ENCODE peak calls at places on chromosomes 4 and X, in five cellular contexts. F is HFFc6, T is AG09309, Q is left lung, U is H9. S is an unnamed sample.

GRCh38 chr4:1350169-1350520 is 3.1 kb downstream of the UVSSA start:
- DNase-seq in F (no peak), T (no peak), Q (peak; percentile 40), U (no peak), S (no peak)

GRCh38 chrX:82676386-82676785 is 831.7 kb upstream of the POU3F4 start:
- DNase-seq in F (no peak), T (no peak), U (no peak), Q (no peak), S (no peak)

GRCh38 chr4:68498413-68499007 is 51.2 kb downstream of the TMPRSS11E start:
- DNase-seq in F (peak; percentile 47), Q (no peak), T (peak; percentile 11), U (peak; percentile 60), S (peak; percentile 9)

GRCh38 chrX:78997870-78998558 is 52.8 kb downstream of the P2RY10 start:
- DNase-seq in Q (peak; percentile 10), F (no peak), U (no peak), T (no peak), S (no peak)

GRCh38 chr4:87855540-87855939 is 22.8 kb downstream of the MEPE start:
- DNase-seq in F (no peak), Q (no peak), U (no peak), T (no peak), S (no peak)

GRCh38 chr4:25973346-25973745 is 59.3 kb downstream of the SMIM20 start:
- DNase-seq in Q (no peak), U (no peak), T (no peak), F (no peak), S (no peak)

GRCh38 chr4:10080874-10081606 is 35.6 kb downstream of the WDR1 start:
- DNase-seq in U (no peak), F (no peak), Q (peak; percentile 62), T (no peak), S (no peak)

GRCh38 chrX:13716905-13717304 is 17.5 kb downstream of the TRAPPC2 start:
- DNase-seq in U (no peak), F (no peak), T (no peak), Q (no peak), S (no peak)

GRCh38 chrX:153626025-153626633 is 20.9 kb upstream of the DUSP9 start:
- DNase-seq in T (no peak), U (no peak), F (no peak), Q (no peak), S (no peak)

GRCh38 chr4:139219450-139220055 is 42.5 kb upstream of the ELF2 start:
- DNase-seq in U (no peak), T (no peak), F (no peak), Q (no peak), S (no peak)

GRCh38 chr4:129429566-129430339 is 333.8 kb downstream of the C4orf33 start:
- DNase-seq in U (no peak), Q (no peak), F (no peak), T (no peak), S (no peak)

GRCh38 chr4:152851226-152851625 is 71.5 kb downstream of the ARFIP1 start:
- DNase-seq in Q (no peak), F (no peak), T (no peak), U (no peak), S (no peak)

GRCh38 chrX:114959729-114960128 is 57.7 kb downstream of the IL13RA2 start:
- DNase-seq in U (no peak), T (no peak), Q (no peak), F (peak; percentile 1), S (no peak)

GRCh38 chrX:150693782-150694574 is 782 bp downstream of the MTMR1 start:
- DNase-seq in F (peak; percentile 84), T (peak; percentile 56), U (peak; percentile 68), Q (peak; percentile 86), S (peak; percentile 61)

GRCh38 chrX:38489341-38489740 is 72.0 kb upstream of the TSPAN7 start:
- DNase-seq in T (no peak), Q (no peak), U (no peak), F (no peak), S (no peak)

GRCh38 chr4:168711197-168712120 is 214.6 kb downstream of the PALLD start:
- DNase-seq in T (peak; percentile 78), Q (no peak), F (no peak), U (no peak), S (no peak)

GRCh38 chr4:21949073-21949457 is 493 bp upstream of the KCNIP4 start:
- DNase-seq in Q (peak; percentile 68), T (no peak), F (no peak), U (peak; percentile 38), S (no peak)

GRCh38 chrX:141760761-141761160 is 62.2 kb upstream of the SPANXD start:
- DNase-seq in Q (no peak), T (no peak), F (peak; percentile 5), U (no peak), S (no peak)

GRCh38 chrX:121579016-121579760 is 531.8 kb downstream of the GLUD2 start:
- DNase-seq in Q (no peak), U (no peak), T (no peak), F (no peak), S (no peak)

GRCh38 chrX:121581885-121582284 is 534.5 kb downstream of the GLUD2 start:
- DNase-seq in F (no peak), T (no peak), U (no peak), Q (no peak), S (no peak)
- TF ChIP-seq CTCF in F (no peak), T (peak; percentile 7), U (no peak), Q (no peak), S (no peak)

DNA sequence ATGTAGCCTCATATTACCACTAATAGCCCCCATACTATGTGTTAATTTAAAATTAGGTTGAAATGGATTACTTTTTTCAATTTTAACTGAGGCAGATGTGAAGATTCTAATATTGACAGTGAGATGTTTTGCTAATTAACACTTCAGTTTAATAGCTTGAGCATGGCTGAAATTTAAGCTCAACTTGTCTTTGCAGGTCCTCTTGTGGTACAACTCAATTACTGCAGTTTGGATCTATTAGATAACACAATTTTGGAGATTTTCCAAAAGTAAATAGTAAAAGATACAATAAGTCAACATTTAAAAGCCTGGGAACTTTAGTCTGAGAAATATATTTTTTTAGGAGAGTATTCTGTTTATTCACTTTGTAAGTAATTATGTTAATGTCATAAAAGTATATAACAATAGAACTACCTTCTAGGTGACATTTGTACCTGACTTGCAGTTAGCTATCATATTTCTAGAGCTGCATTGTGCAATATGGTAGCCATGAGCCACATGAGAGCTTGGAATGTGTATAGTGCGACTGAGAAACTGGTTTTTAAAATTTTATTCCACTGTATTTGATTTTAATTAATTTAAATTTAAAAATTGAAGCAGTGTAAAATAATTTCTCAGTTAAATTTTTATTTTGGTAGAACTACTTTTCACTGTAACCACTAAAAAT is 73.1 kb upstream of the FMR1 start:
- DNase-seq in U (no peak), F (no peak), Q (no peak), T (no peak), S (no peak)
- TF ChIP-seq CTCF in U (peak; percentile 71), F (peak; percentile 37), Q (no peak), T (no peak), S (no peak)

DNA sequence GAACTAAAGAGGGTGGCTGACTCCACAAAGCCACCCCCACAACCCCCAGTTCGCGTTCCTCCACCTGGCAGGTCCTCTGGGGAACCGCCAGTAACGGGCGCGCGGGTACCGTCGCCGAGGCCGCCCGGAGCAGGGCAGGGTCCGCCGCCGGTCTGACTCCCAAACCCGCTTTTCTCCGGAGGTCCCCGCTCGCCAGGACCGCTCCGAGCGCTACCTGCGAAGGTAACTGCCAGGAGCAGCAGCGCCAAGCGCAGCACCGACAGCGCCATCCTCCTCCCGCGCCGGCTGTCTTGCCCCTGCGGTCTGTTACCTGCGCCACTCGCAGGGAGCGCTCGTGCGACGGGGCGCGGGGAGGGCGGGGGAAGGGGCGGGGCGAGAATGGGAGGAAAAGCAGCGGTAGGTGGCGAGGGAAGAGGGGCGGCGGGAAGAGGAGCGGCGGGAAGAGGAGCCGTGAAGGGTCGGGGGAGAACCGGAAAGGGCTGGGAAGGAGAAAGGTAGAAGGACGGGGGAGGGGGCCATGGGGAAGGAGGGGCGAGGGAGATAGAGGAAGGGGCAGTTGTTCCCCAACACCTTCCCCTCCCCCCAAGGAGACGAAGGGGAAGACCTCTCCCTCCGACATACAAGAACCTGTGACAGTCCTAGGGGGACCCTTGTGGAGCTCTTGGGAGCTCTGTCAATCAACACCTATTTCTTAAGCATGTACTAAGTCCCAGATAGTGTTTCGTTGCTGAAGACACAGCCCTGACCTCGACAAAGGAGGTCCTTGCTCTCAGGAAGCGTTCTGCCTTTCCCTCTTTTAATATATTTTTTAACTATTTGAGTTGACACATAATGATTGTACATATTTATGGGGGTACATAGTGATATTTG is at the start of gene SPINK2:
- DNase-seq in Q (peak; percentile 87), T (no peak), F (no peak), U (peak; percentile 95), S (no peak)
- TF ChIP-seq CTCF in Q (no peak), T (no peak), F (no peak), U (peak; percentile 50), S (peak; percentile 12)

GRCh38 chrX:152343306-152343705 is 107.8 kb downstream of the GABRA3 start:
- DNase-seq in F (no peak), U (no peak), T (no peak), Q (no peak), S (no peak)
- TF ChIP-seq CTCF in F (no peak), U (no peak), T (no peak), Q (no peak), S (no peak)

GRCh38 chr4:159292137-159292896 is 189.4 kb downstream of the RAPGEF2 start:
- DNase-seq in T (no peak), F (no peak), U (no peak), Q (no peak), S (no peak)
- TF ChIP-seq CTCF in T (no peak), F (no peak), U (peak; percentile 40), Q (no peak), S (no peak)

DNA sequence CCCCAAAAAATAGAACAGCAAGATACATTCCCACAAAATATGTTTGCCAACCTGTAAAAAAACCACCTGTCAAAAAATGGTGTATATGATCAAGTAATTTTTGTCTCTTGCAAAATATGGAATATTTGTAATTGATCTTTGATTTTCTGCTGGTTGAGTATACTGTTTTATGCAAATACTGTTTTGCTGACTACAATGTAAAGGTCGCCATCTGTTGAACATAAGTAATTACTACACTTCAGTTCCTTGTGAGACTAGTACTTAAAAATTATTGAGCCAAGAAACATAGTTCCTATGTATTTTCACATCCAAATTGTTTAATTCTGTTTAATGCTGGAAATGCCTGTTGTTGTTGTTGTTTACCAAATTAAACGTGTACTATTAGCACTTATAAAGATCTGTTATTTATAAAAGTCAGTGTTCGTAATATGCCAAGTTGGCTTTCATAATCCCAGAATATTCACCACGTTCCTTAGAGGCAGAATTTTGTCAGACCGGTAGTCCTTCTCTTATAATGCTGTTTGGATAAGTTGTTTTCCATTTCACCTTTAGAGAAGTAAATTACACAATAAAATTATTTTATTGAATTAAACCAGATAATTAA is 144.2 kb downstream of the PDLIM5 start:
- DNase-seq in U (no peak), F (peak; percentile 48), Q (no peak), T (no peak), S (no peak)
- TF ChIP-seq CTCF in U (peak; percentile 80), F (peak; percentile 85), Q (peak; percentile 53), T (peak; percentile 37), S (peak; percentile 53)

DNA sequence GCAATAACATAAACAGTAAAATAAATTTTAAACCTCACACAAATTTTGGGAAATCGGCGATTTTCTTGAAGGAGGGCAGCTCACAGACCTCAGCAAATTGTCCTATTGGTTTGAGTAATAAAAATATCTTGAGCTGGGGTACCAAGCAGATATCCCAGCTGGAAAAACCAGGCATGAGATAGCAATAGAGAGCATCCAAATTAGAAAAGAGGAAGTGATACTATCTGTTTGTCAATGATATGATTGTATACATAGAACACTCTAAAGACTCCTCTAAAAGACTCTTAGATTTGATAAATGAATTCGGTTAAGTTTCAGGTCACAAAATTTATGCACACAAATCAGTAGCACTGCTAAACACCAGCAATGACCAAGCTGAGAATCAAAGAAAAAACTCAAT is 90.5 kb upstream of the ACTRT1 start:
- DNase-seq in T (no peak), F (no peak), Q (no peak), U (no peak), S (no peak)
- TF ChIP-seq CTCF in T (no peak), F (no peak), Q (no peak), U (no peak), S (no peak)